ENCODE peak calls at places on chromosomes 1 and 21, in five cellular contexts. U is colonic mucosa, I is brain microvascular endothelial cell, Z is heart left ventricle, Q is neural crest cell. C is an unnamed sample.

GRCh38 chr1:174198192-174198591 is 38.9 kb downstream of the RABGAP1L start:
- DNase-seq in U (no peak), I (no peak), Z (no peak), Q (no peak), C (no peak)

GRCh38 chr1:78918157-78918556 is 88.4 kb downstream of the ADGRL4 start:
- DNase-seq in U (no peak), I (no peak), Z (no peak), Q (no peak), C (no peak)

GRCh38 chr1:214122110-214122509 is 134.3 kb downstream of the PROX1 start:
- DNase-seq in U (no peak), I (no peak), Z (no peak), Q (no peak), C (no peak)

GRCh38 chr1:38586993-38587646 is 272.5 kb downstream of the RRAGC start:
- DNase-seq in U (peak), I (no peak), Z (no peak), Q (peak), C (peak)

GRCh38 chr1:222912730-222913129 is 97.9 kb downstream of the DISP1 start:
- DNase-seq in U (no peak), I (peak), Z (no peak), Q (no peak), C (no peak)

GRCh38 chr1:3355089-3355488 is 99.4 kb upstream of the ARHGEF16 start:
- DNase-seq in U (no peak), I (no peak), Z (no peak), Q (no peak), C (no peak)

GRCh38 chr21:35220301-35220700 is 171.2 kb upstream of the RUNX1 start:
- DNase-seq in U (no peak), I (peak), Z (no peak), Q (no peak), C (no peak)

GRCh38 chr1:38804062-38804886 is 55.3 kb downstream of the RRAGC start:
- DNase-seq in U (no peak), I (no peak), Z (no peak), Q (peak), C (no peak)

GRCh38 chr21:14453339-14453738 is 70.4 kb upstream of the HSPA13 start:
- DNase-seq in U (no peak), I (no peak), Z (no peak), Q (no peak), C (no peak)

GRCh38 chr1:46519209-46519608 is 29.6 kb downstream of the DMBX1 start:
- DNase-seq in U (no peak), I (no peak), Z (no peak), Q (no peak), C (no peak)

GRCh38 chr1:61640531-61641125 is 84.3 kb downstream of the TM2D1 start:
- DNase-seq in U (no peak), I (no peak), Z (peak), Q (no peak), C (no peak)

GRCh38 chr1:167775178-167775577 is 53.4 kb downstream of the MPZL1 start:
- DNase-seq in U (no peak), I (peak), Z (no peak), Q (no peak), C (no peak)

GRCh38 chr1:156740679-156741612 is at the start of gene MRPL24:
- DNase-seq in U (peak), I (peak), Z (peak), Q (peak), C (peak)

GRCh38 chr1:26345718-26346117 is 8.2 kb downstream of the CRYBG2 start:
- DNase-seq in U (no peak), I (no peak), Z (no peak), Q (no peak), C (no peak)

GRCh38 chr1:244319283-244320132 is 132.2 kb downstream of the ADSS2 start:
- DNase-seq in U (no peak), I (peak), Z (no peak), Q (no peak), C (no peak)

GRCh38 chr1:160101037-160101716 is 2.8 kb upstream of the IGSF8 start:
- DNase-seq in U (peak), I (peak), Z (peak), Q (peak), C (peak)

GRCh38 chr1:209094384-209094783 is 489.1 kb upstream of the CAMK1G start:
- DNase-seq in U (no peak), I (no peak), Z (no peak), Q (no peak), C (no peak)

GRCh38 chr1:177274687-177275211 is 104.0 kb downstream of the BRINP2 start:
- DNase-seq in U (no peak), I (peak), Z (peak), Q (no peak), C (peak)

GRCh38 chr1:59332221-59332620 is 35.3 kb downstream of the FGGY start:
- DNase-seq in U (no peak), I (no peak), Z (no peak), Q (no peak), C (no peak)

GRCh38 chr1:46413596-46413985 is 19.5 kb downstream of the FAAH start:
- DNase-seq in U (no peak), I (peak), Z (no peak), Q (no peak), C (peak)

GRCh38 chr1:176903474-176903873 is 261.0 kb downstream of the ASTN1 start:
- DNase-seq in U (no peak), I (peak), Z (no peak), Q (no peak), C (no peak)

GRCh38 chr1:39657923-39658485 is 13.9 kb downstream of the NT5C1A start:
- DNase-seq in U (peak), I (peak), Z (peak), Q (peak), C (peak)

GRCh38 chr1:200925821-200926220 is 31.1 kb downstream of the INAVA start:
- DNase-seq in U (no peak), I (peak), Z (no peak), Q (no peak), C (no peak)

GRCh38 chr1:231931846-231932454 is 305.4 kb downstream of the DISC1 start:
- DNase-seq in U (peak), I (no peak), Z (no peak), Q (peak), C (no peak)

GRCh38 chr21:38993561-38993960 is 187.8 kb downstream of the ETS2 start:
- DNase-seq in U (peak), I (peak), Z (peak), Q (no peak), C (peak)

GRCh38 chr21:16113052-16113715 is 383.4 kb downstream of the USP25 start:
- DNase-seq in U (peak), I (no peak), Z (no peak), Q (no peak), C (no peak)

GRCh38 chr1:204382714-204383083 is 23.0 kb upstream of the PLEKHA6 start:
- DNase-seq in U (no peak), I (no peak), Z (no peak), Q (no peak), C (no peak)
- TF ChIP-seq CTCF in U (no peak), I (no peak), Z (no peak), Q (no peak), C (no peak)

DNA sequence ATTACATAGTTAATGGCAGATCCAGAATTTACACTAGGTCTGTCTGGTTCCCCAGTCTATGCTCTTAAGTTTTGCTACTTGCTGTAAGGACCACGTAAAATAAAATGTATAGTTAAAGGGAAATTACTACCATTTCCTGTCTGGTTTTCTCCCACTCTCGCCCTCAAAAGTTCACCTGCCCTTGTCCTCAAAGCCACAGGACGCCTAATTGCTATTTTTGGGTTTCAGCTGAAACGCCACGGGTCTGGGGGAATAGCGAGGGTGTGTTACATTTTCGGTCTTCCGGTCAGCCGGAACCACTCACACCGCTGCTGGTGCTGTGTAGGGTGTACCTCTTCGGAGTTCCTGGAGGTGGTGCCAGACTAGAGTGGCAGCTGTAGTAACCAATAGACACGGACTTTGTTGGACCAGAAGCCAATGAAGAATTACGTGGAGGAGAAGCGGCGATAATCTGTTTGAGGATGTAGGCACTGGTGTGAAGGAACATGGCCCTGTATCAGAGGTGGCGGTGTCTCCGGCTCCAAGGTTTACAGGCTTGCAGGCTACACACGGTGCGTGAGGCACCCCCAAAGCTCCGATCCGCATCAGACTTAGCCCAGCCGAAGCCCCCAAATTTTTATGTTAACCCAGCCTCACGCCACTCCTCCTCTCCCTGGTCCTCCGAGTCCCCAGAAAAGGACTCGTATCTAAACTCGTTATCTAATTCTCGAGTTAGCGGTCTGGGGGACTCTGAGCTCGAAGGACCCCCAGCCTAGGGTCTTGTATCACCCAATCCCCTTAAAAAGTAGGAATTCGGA is at the start of gene TARS2:
- DNase-seq in U (peak), I (peak), Z (peak), Q (peak), C (peak)
- TF ChIP-seq CTCF in U (no peak), I (peak), Z (no peak), Q (peak), C (peak)

GRCh38 chr1:19338323-19338762 is 26.2 kb downstream of the SLC66A1 start:
- DNase-seq in U (peak), I (no peak), Z (no peak), Q (no peak), C (no peak)
- TF ChIP-seq CTCF in U (no peak), I (peak), Z (no peak), Q (peak), C (no peak)

DNA sequence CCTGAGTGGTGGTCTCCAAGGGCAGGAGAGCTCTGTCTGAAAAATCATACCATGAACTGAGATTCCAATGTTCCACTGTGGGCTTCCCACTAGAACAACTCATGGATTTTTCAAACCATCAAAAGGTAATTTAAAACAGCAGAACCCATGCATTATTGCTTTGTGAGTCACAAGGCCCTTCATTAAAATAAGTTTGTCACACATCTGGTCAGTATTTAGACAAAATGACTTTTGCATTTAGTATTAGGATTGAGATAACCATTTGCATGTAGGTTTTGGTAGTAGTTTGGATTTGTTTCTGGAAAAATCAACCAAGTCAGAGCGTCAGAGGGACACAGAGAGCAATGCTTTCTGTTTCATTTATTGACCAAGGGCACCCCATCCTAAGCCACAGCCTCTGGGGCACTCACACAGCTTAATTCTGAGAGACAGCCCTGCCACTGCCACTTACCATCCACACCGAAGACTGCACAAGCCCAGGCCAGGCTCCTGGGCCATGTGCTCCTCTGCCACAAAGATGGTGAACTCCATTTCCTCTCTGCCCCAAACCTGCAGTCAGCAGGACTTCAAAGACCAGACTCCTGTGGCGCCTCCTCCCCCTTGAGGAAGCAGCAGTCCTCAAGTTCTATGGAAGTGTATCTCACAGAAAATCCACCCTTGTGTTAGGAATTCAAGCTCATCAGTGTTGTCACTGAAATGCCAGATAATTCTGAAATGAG is 132.6 kb upstream of the DUSP10 start:
- DNase-seq in U (no peak), I (no peak), Z (no peak), Q (no peak), C (no peak)
- TF ChIP-seq CTCF in U (no peak), I (no peak), Z (no peak), Q (no peak), C (no peak)

GRCh38 chr1:53733447-53733931 is 5.5 kb downstream of the GLIS1 start:
- DNase-seq in U (no peak), I (no peak), Z (no peak), Q (no peak), C (no peak)

GRCh38 chr1:53735261-53735660 is 3.7 kb downstream of the GLIS1 start:
- DNase-seq in U (no peak), I (no peak), Z (no peak), Q (no peak), C (no peak)

GRCh38 chr1:53732912-53733317 is 6.0 kb downstream of the GLIS1 start:
- DNase-seq in U (no peak), I (peak), Z (no peak), Q (no peak), C (no peak)

GRCh38 chr1:53734650-53735211 is 4.2 kb downstream of the GLIS1 start:
- DNase-seq in U (no peak), I (peak), Z (no peak), Q (no peak), C (no peak)

DNA sequence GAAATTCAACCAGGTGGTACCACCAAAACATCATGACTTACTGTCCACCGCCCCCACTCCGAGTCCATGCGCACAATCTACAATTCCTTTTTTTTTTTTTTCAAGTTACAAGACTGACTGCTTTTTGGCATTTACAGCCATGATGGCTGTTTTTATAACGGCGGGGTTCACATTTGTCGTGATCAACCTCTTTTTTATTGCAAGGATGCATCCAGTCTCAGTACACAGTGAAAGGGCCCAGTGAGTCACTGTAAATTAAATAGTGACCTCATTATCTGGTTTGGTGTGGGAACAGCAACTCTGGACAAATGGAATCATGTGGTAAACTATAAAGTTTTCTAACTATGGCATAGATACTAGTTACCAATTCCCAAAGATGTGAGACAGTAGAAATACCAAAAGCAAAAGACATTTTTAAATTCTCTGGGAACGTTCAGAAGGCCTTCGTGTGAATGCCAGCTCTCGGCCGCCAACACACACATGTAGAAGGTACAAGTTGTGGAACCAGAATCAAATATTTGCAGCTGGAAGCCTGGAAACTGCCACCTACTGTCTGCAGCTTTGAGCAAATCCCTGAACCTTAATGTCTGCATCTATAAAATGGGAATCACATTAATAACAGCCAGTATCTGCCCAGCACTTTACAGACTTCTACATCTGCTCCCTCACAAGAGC is 4.9 kb downstream of the GLIS1 start:
- DNase-seq in U (no peak), I (peak), Z (no peak), Q (no peak), C (no peak)
- TF ChIP-seq CTCF in U (no peak), I (no peak), Z (no peak), Q (no peak), C (no peak)

C was measured in Calu3.